ENCODE peak calls at places on chromosomes 1 and 21, in eight cellular contexts. Z is WTC11; X is activated CD4-positive, alpha-beta T cell treated with anti-CD3 and anti-CD28 coated beads, Interleukin-2, amount 50 U/mL, for 4 hours; V is right lobe of liver; O is stimulated activated CD8-positive, alpha-beta memory T cell treated with anti-CD3 and anti-CD28 coated beads, Interleukin-4, amount 100 ng/mL, for 1 hour; D is activated T-helper 1 cell treated with Interleukin-2 at 50 U/mL for 16 hours; B is AG08396; N is lower leg skin. L is an unnamed sample.

GRCh38 chr1:232904566-232904965 is 45.8 kb upstream of the NTPCR start:
- DNase-seq in Z (no peak), X (no peak), V (no peak), O (no peak), D (no peak), B (peak; percentile 63), N (no peak), L (no peak)

GRCh38 chr1:43802356-43802755 is 95.0 kb downstream of the ST3GAL3 start:
- DNase-seq in Z (no peak), X (no peak), V (no peak), O (no peak), D (no peak), B (no peak), N (no peak), L (no peak)

GRCh38 chr1:23902611-23903278 is 10.4 kb downstream of the CNR2 start:
- DNase-seq in Z (peak; percentile 44), X (no peak), V (no peak), O (no peak), D (no peak), B (no peak), N (no peak), L (no peak)

GRCh38 chr21:34073749-34074282 is 438 bp downstream of the MRPS6 start:
- DNase-seq in Z (peak; percentile 29), X (peak; percentile 25), V (peak; percentile 68), O (peak; percentile 21), D (peak; percentile 39), B (peak; percentile 67), N (no peak), L (no peak)

GRCh38 chr1:151133339-151133761 is 13.1 kb downstream of the SEMA6C start:
- DNase-seq in Z (peak; percentile 60), X (no peak), V (no peak), O (no peak), D (no peak), B (no peak), N (no peak), L (no peak)

GRCh38 chr1:154749078-154749760 is 120.9 kb downstream of the KCNN3 start:
- DNase-seq in Z (no peak), X (no peak), V (no peak), O (no peak), D (no peak), B (no peak), N (no peak), L (no peak)

GRCh38 chr1:8523641-8524206 is 205.8 kb downstream of the SLC45A1 start:
- DNase-seq in Z (no peak), X (no peak), V (no peak), O (no peak), D (no peak), B (no peak), N (no peak), L (no peak)

GRCh38 chr21:35323947-35324346 is 274.8 kb upstream of the RUNX1 start:
- DNase-seq in Z (no peak), X (no peak), V (no peak), O (no peak), D (no peak), B (peak; percentile 22), N (peak; percentile 38), L (no peak)

GRCh38 chr1:29503441-29503840 is 267.1 kb downstream of the PTPRU start:
- DNase-seq in Z (no peak), X (no peak), V (peak; percentile 10), O (no peak), D (no peak), B (no peak), N (no peak), L (no peak)

GRCh38 chr1:223246468-223246867 is 103.4 kb upstream of the TLR5 start:
- DNase-seq in Z (no peak), X (no peak), V (no peak), O (no peak), D (no peak), B (no peak), N (no peak), L (no peak)

GRCh38 chr1:186325239-186325638 is 49.8 kb downstream of the TPR start:
- DNase-seq in Z (no peak), X (no peak), V (no peak), O (no peak), D (no peak), B (no peak), N (no peak), L (no peak)

GRCh38 chr1:157252473-157252872 is 114.3 kb upstream of the ETV3 start:
- DNase-seq in Z (no peak), X (no peak), V (no peak), O (no peak), D (no peak), B (no peak), N (no peak), L (no peak)

GRCh38 chr1:29855761-29856160 is 619.4 kb downstream of the PTPRU start:
- DNase-seq in Z (no peak), X (no peak), V (no peak), O (no peak), D (no peak), B (no peak), N (no peak), L (no peak)

GRCh38 chr1:68426594-68426993 is 23.2 kb downstream of the RPE65 start:
- DNase-seq in Z (no peak), X (no peak), V (no peak), O (no peak), D (no peak), B (no peak), N (no peak), L (no peak)

GRCh38 chr1:218409946-218410510 is 64.9 kb downstream of the TGFB2 start:
- DNase-seq in Z (no peak), X (no peak), V (no peak), O (no peak), D (no peak), B (no peak), N (no peak), L (no peak)